ENCODE peak calls at places on chromosomes 6 and 20, in six cellular contexts. P, W, G, L, R and Y are unnamed samples.
A peak's percentile ranks its signal among the peaks of the same experiment; 100 is the strongest.

GRCh38 chr6:18207949-18208348 is 52.7 kb downstream of the KDM1B start:
- DNase-seq in P (no peak), W (peak; percentile 52), G (no peak), L (no peak), R (no peak), Y (no peak)

GRCh38 chr6:43976706-43977403 is 150.4 kb downstream of the MRPL14 start:
- DNase-seq in P (peak; percentile 21), W (no peak), G (no peak), L (no peak), R (no peak), Y (no peak)

GRCh38 chr20:16241911-16242310 is 331.3 kb downstream of the KIF16B start:
- DNase-seq in P (peak; percentile 4), W (no peak), G (no peak), L (peak; percentile 14), R (no peak), Y (no peak)

GRCh38 chr20:61353261-61353995 is 101.4 kb downstream of the CDH4 start:
- DNase-seq in P (no peak), W (no peak), G (no peak), L (no peak), R (no peak), Y (no peak)

GRCh38 chr6:2196079-2196679 is 49.2 kb downstream of the GMDS start:
- DNase-seq in P (no peak), W (peak; percentile 66), G (no peak), L (peak; percentile 85), R (peak; percentile 13), Y (no peak)

GRCh38 chr6:110341671-110342304 is 16.4 kb downstream of the METTL24 start:
- DNase-seq in P (no peak), W (no peak), G (peak; percentile 62), L (peak; percentile 11), R (no peak), Y (peak; percentile 74)

GRCh38 chr6:23650676-23651075 is 475.3 kb upstream of the NRSN1 start:
- DNase-seq in P (no peak), W (no peak), G (peak; percentile 60), L (no peak), R (no peak), Y (no peak)

GRCh38 chr6:20811112-20811746 is 277.0 kb downstream of the CDKAL1 start:
- DNase-seq in P (no peak), W (no peak), G (no peak), L (peak; percentile 87), R (peak; percentile 8), Y (no peak)

GRCh38 chr20:62955519-62956386 is 3.2 kb downstream of the SLC17A9 start:
- DNase-seq in P (no peak), W (no peak), G (no peak), L (no peak), R (no peak), Y (no peak)

GRCh38 chr20:38094968-38095689 is 61.6 kb downstream of the RPRD1B start:
- DNase-seq in P (no peak), W (no peak), G (no peak), L (no peak), R (no peak), Y (no peak)

GRCh38 chr20:63636752-63637633 is 10.1 kb upstream of the GMEB2 start:
- DNase-seq in P (no peak), W (no peak), G (no peak), L (no peak), R (no peak), Y (no peak)

GRCh38 chr20:60447703-60448102 is 489.5 kb downstream of the CDH26 start:
- DNase-seq in P (no peak), W (no peak), G (no peak), L (no peak), R (no peak), Y (no peak)

GRCh38 chr20:51800132-51800721 is 2.1 kb downstream of the SALL4 start:
- DNase-seq in P (no peak), W (peak; percentile 51), G (peak; percentile 96), L (peak; percentile 80), R (peak; percentile 80), Y (peak; percentile 96)

GRCh38 chr20:7694940-7695567 is 245.2 kb downstream of the HAO1 start:
- DNase-seq in P (no peak), W (no peak), G (no peak), L (no peak), R (no peak), Y (no peak)

GRCh38 chr20:62701161-62702007 is 7.3 kb upstream of the NTSR1 start:
- DNase-seq in P (no peak), W (no peak), G (no peak), L (no peak), R (no peak), Y (no peak)

GRCh38 chr6:33894438-33894837 is 90.6 kb upstream of the MLN start:
- DNase-seq in P (no peak), W (no peak), G (no peak), L (peak; percentile 62), R (no peak), Y (no peak)

GRCh38 chr6:30857537-30857936 is 26.8 kb upstream of the DDR1 start:
- DNase-seq in P (no peak), W (no peak), G (no peak), L (no peak), R (no peak), Y (no peak)

GRCh38 chr20:18056174-18057105 is 1.3 kb downstream of the OVOL2 start:
- DNase-seq in P (no peak), W (peak; percentile 60), G (peak; percentile 68), L (peak; percentile 4), R (no peak), Y (peak; percentile 48)

GRCh38 chr6:30990422-30991086 is 7.0 kb downstream of the MUC21 start:
- DNase-seq in P (no peak), W (no peak), G (no peak), L (no peak), R (peak; percentile 16), Y (no peak)

GRCh38 chr6:167993169-167993568 is 4.3 kb upstream of the KIF25 start:
- DNase-seq in P (no peak), W (no peak), G (no peak), L (no peak), R (no peak), Y (no peak)

GRCh38 chr6:14038636-14039035 is 78.9 kb upstream of the CD83 start:
- DNase-seq in P (no peak), W (peak; percentile 54), G (no peak), L (no peak), R (no peak), Y (no peak)

GRCh38 chr6:1002989-1003388 is 308.9 kb upstream of the FOXQ1 start:
- DNase-seq in P (no peak), W (no peak), G (no peak), L (no peak), R (no peak), Y (no peak)

GRCh38 chr6:5302995-5303622 is 41.8 kb downstream of the FARS2 start:
- DNase-seq in P (no peak), W (no peak), G (peak; percentile 51), L (peak; percentile 16), R (peak; percentile 69), Y (no peak)

GRCh38 chr20:25236450-25237304 is 11.2 kb upstream of the PYGB start:
- DNase-seq in P (no peak), W (no peak), G (no peak), L (no peak), R (no peak), Y (no peak)

GRCh38 chr6:15752820-15753219 is 90.0 kb upstream of the DTNBP1 start:
- DNase-seq in P (no peak), W (no peak), G (no peak), L (peak; percentile 8), R (no peak), Y (no peak)

GRCh38 chr6:147022041-147022440 is 182.2 kb upstream of the STXBP5 start:
- DNase-seq in P (no peak), W (no peak), G (no peak), L (peak; percentile 18), R (no peak), Y (no peak)